ENCODE peak calls at places on chromosome 2, in six cellular contexts. L is right atrium auricular region, G is H1, I is breast epithelium, Z is neural progenitor cell, U is stomach. T is an unnamed sample. For H3K36me3 and H3K27me3, the result is how much of the 10 kb centered on the place peaks cover.

GRCh38 chr2:98702127-98702802 is 28.7 kb downstream of the MGAT4A start:
- DNase-seq in L (no peak), G (no peak), I (no peak), Z (no peak), U (peak), T (no peak)

GRCh38 chr2:224360801-224361251 is 41.1 kb downstream of the FAM124B start:
- DNase-seq in L (no peak), G (no peak), I (no peak), Z (no peak), U (no peak), T (no peak)

GRCh38 chr2:44237221-44237620 is 38.1 kb upstream of the SLC3A1 start:
- DNase-seq in L (no peak), G (no peak), I (no peak), Z (no peak), U (no peak), T (no peak)

GRCh38 chr2:14565666-14566065 is 66.9 kb upstream of the LRATD1 start:
- DNase-seq in L (no peak), G (no peak), I (no peak), Z (no peak), U (no peak), T (no peak)

GRCh38 chr2:233928594-233929351 is 11.6 kb downstream of the TRPM8 start:
- DNase-seq in L (no peak), G (peak), I (no peak), Z (peak), U (peak), T (peak)

GRCh38 chr2:145096582-145096981 is 576.7 kb upstream of the ZEB2 start:
- DNase-seq in L (no peak), G (no peak), I (no peak), Z (no peak), U (no peak), T (no peak)

GRCh38 chr2:190846746-190847145 is 33.9 kb upstream of the GLS start:
- DNase-seq in L (no peak), G (no peak), I (no peak), Z (no peak), U (no peak), T (no peak)

GRCh38 chr2:120620025-120620793 is 115.5 kb upstream of the GLI2 start:
- DNase-seq in L (no peak), G (no peak), I (no peak), Z (no peak), U (no peak), T (no peak)

GRCh38 chr2:113203901-113204519 is 30.2 kb downstream of the PSD4 start:
- DNase-seq in L (peak), G (peak), I (no peak), Z (peak), U (peak), T (peak)

GRCh38 chr2:100610381-100610831 is 47.6 kb downstream of the PDCL3 start:
- DNase-seq in L (peak), G (peak), I (peak), Z (peak), U (peak), T (peak)

GRCh38 chr2:119724656-119725485 is 34.9 kb upstream of the PTPN4 start:
- DNase-seq in L (no peak), G (no peak), I (no peak), Z (no peak), U (no peak), T (no peak)

GRCh38 chr2:10813085-10813748 is 632 bp upstream of the PDIA6 start:
- DNase-seq in L (no peak), G (no peak), I (no peak), Z (no peak), U (no peak), T (no peak)

GRCh38 chr2:85132834-85133637 is at the start of gene TCF7L1:
- DNase-seq in L (peak), G (peak), I (peak), Z (peak), U (peak), T (peak)

GRCh38 chr2:85129861-85130260 is 3.3 kb upstream of the TCF7L1 start:
- DNase-seq in L (no peak), G (no peak), I (no peak), Z (no peak), U (no peak), T (no peak)

GRCh38 chr2:85132392-85132791 is 800 bp upstream of the TCF7L1 start:
- DNase-seq in L (no peak), G (no peak), I (no peak), Z (peak), U (no peak), T (no peak)

GRCh38 chr2:85130407-85130806 is 2.8 kb upstream of the TCF7L1 start:
- DNase-seq in L (no peak), G (no peak), I (no peak), Z (no peak), U (no peak), T (no peak)

GRCh38 chr2:85131116-85131515 is 2.1 kb upstream of the TCF7L1 start:
- DNase-seq in L (no peak), G (no peak), I (no peak), Z (peak), U (no peak), T (peak)
- TF ChIP-seq CTCF in L (peak), G (peak), I (peak), Z (peak), U (no peak), T (peak)

GRCh38 chr2:232850039-232850438 is 20.0 kb upstream of the SNORC start:
- DNase-seq in L (no peak), G (no peak), I (no peak), Z (no peak), U (no peak), T (no peak)

GRCh38 chr2:232857158-232857563 is 12.9 kb upstream of the SNORC start:
- DNase-seq in L (no peak), G (no peak), I (no peak), Z (no peak), U (no peak), T (no peak)

GRCh38 chr2:232854082-232854481 is 16.0 kb upstream of the SNORC start:
- DNase-seq in L (no peak), G (no peak), I (no peak), Z (no peak), U (no peak), T (no peak)

GRCh38 chr2:232852676-232853075 is 17.4 kb upstream of the SNORC start:
- DNase-seq in L (no peak), G (no peak), I (no peak), Z (no peak), U (no peak), T (no peak)
- H3K36me3 ChIP-seq in L (half or more), G (under half), I (under half), Z (under half), U (half or more), T (half or more)

DNA sequence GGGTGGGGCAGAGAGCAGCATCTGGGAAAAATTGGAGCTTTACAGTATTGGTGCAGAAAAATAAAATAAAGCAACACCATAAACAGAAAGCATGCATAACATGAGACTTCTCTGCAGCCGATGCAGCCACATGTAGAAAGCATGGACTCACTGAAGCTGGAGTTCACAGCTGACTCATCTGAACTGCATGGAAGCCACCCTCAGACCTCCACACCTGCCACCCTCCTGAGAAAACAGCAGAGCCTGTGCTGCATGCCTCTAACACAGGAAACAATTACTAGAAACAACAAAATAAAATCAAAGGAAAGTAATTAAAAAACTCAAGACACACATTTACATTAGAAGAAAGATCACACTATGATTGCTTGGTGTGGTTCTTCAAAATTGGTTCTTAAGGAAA is 169.4 kb upstream of the ALKAL2 start:
- DNase-seq in L (no peak), G (no peak), I (no peak), Z (no peak), U (no peak), T (no peak)
- H3K27me3 ChIP-seq in L (under half), G (under half), I (under half), Z (under half), U (under half), T (under half)

GRCh38 chr2:16362611-16363010 is 303.0 kb downstream of the CYRIA start:
- DNase-seq in L (no peak), G (no peak), I (no peak), Z (no peak), U (no peak), T (peak)

GRCh38 chr2:16363581-16363980 is 302.1 kb downstream of the CYRIA start:
- DNase-seq in L (no peak), G (no peak), I (no peak), Z (no peak), U (no peak), T (peak)

GRCh38 chr2:16359961-16360360 is 305.7 kb downstream of the CYRIA start:
- DNase-seq in L (no peak), G (no peak), I (no peak), Z (no peak), U (no peak), T (peak)

GRCh38 chr2:16365391-16365790 is 300.2 kb downstream of the CYRIA start:
- DNase-seq in L (no peak), G (no peak), I (no peak), Z (no peak), U (no peak), T (peak)

DNA sequence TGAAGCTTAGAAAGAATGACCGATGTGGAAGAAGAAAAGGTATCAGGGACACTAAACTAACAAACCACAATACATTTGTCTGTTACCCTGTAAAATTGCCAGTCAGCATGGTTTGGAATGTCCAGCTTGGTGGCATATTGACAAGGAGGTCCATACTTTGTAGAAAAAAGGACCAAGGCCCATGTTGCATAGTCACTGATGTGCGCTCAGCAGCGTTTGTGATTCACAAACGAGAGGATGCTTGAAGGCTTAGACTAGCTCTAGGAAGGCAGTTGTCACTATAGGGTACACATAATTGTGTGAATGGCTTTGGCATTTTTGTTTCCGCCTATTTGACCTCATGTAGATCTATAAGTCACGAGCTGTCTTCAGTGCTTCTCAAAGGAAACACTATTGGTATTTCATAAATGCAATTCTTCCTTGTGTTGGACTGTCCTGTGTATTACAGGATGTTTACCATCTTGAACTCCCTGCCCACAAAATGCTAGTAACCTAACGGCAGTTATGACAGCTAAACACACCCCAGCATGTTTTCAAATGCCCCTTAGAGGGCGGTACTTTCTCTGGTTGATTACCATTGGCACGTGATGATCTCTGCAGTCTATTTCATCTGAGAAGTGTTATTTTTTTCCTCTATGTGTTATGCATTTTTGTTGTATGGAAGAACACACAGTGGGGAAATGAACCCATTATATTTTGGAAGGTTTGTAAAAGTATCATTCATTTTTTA is 304.2 kb downstream of the CYRIA start:
- DNase-seq in L (no peak), G (no peak), I (no peak), Z (no peak), U (no peak), T (peak)
- TF ChIP-seq CTCF in L (no peak), G (no peak), I (no peak), Z (no peak), U (no peak), T (no peak)

GRCh38 chr2:71143782-71144181 is 13.3 kb downstream of the MPHOSPH10 start:
- DNase-seq in L (no peak), G (no peak), I (no peak), Z (no peak), U (no peak), T (no peak)
- H3K36me3 ChIP-seq in L (half or more), G (half or more), I (under half), Z (under half), U (half or more), T (under half)

GRCh38 chr2:27117995-27118524 is 868 bp downstream of the CGREF1 start:
- DNase-seq in L (no peak), G (no peak), I (no peak), Z (no peak), U (no peak), T (no peak)
- H3K27me3 ChIP-seq in L (under half), G (half or more), I (under half), Z (half or more), U (under half), T (under half)

GRCh38 chr2:182715896-182716664 is at the start of gene DNAJC10:
- DNase-seq in L (peak), G (peak), I (peak), Z (peak), U (peak), T (peak)
- TF ChIP-seq CTCF in L (no peak), G (no peak), I (no peak), Z (no peak), U (no peak), T (no peak)

DNA sequence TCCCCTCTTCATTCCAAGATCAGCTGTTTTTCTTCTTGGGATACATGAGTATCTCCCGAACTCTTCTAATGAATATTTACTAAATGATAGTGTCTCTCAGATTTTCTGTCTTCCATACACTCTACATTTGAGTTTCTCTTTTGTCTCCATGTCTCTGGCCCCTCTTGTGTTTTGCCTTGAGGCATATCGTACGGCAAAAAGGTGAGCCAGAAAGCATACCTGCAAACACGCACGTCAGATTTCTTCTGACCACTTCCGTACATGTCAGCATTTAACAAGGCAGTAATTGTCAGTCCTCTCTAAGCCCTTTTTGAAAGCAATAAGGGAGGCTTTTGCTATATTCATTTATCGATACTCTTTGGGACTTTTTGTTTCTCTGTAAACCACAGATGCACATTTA is 82.4 kb downstream of the FEZ2 start:
- DNase-seq in L (no peak), G (no peak), I (no peak), Z (no peak), U (no peak), T (no peak)
- H3K36me3 ChIP-seq in L (half or more), G (under half), I (under half), Z (under half), U (half or more), T (under half)

T was measured in BE2C.